ENCODE peak calls at places on chromosome 10, in five cellular contexts. R is occipital lobe; Z is left cardiac atrium; N is activated naive CD8-positive, alpha-beta T cell treated with anti-CD3 and anti-CD28 coated beads, Interleukin-2, amount 50 U/mL, for 16 hours; M is CD8-positive, alpha-beta T cell. F is an unnamed sample.

GRCh38 chr10:75202321-75203096 is 8.1 kb upstream of the VDAC2 start:
- DNase-seq in Z (peak; percentile 86), M (no peak), R (no peak), N (no peak), F (peak; percentile 68)

GRCh38 chr10:63901916-63902315 is 380.7 kb downstream of the REEP3 start:
- DNase-seq in R (peak; percentile 9), N (no peak), M (no peak), Z (no peak), F (no peak)

GRCh38 chr10:86167762-86168128 is 198.8 kb downstream of the GRID1 start:
- DNase-seq in R (no peak), Z (no peak), N (no peak), M (no peak), F (no peak)

GRCh38 chr10:93752761-93753160 is 5.0 kb upstream of the LGI1 start:
- DNase-seq in N (no peak), R (no peak), Z (no peak), M (no peak), F (no peak)

GRCh38 chr10:86139066-86139657 is 227.4 kb downstream of the GRID1 start:
- DNase-seq in R (peak; percentile 15), M (no peak), Z (no peak), N (no peak), F (no peak)

GRCh38 chr10:131450220-131450765 is 138.8 kb upstream of the TCERG1L start:
- DNase-seq in M (no peak), N (no peak), Z (no peak), R (no peak), F (no peak)

GRCh38 chr10:29377333-29377961 is 88.6 kb downstream of the LYZL1 start:
- DNase-seq in R (no peak), Z (no peak), M (no peak), N (no peak), F (no peak)

GRCh38 chr10:63421591-63421990 is 44.2 kb downstream of the JMJD1C start:
- DNase-seq in M (no peak), Z (no peak), R (no peak), N (no peak), F (no peak)

GRCh38 chr10:15540729-15541128 is 169.6 kb upstream of the FAM171A1 start:
- DNase-seq in Z (no peak), R (no peak), N (no peak), M (no peak), F (no peak)

GRCh38 chr10:133009218-133009954 is 67.0 kb upstream of the CFAP46 start:
- DNase-seq in R (no peak), M (no peak), Z (peak; percentile 85), N (no peak), F (peak; percentile 72)

GRCh38 chr10:21673668-21674067 is 139.6 kb downstream of the MLLT10 start:
- DNase-seq in Z (no peak), M (no peak), N (no peak), R (no peak), F (no peak)

GRCh38 chr10:33041783-33042437 is 83.9 kb upstream of the ITGB1 start:
- DNase-seq in R (no peak), Z (no peak), M (no peak), N (no peak), F (no peak)

GRCh38 chr10:4677296-4678021 is 148.5 kb upstream of the AKR1E2 start:
- DNase-seq in M (no peak), R (no peak), Z (no peak), N (no peak), F (no peak)

GRCh38 chr10:89043052-89043451 is 52.5 kb downstream of the FAS start:
- DNase-seq in M (no peak), N (no peak), Z (no peak), R (no peak), F (no peak)

GRCh38 chr10:86520871-86521619 is 547 bp downstream of the WAPL start:
- DNase-seq in M (peak; percentile 13), R (no peak), N (no peak), Z (peak; percentile 61), F (peak; percentile 76)

GRCh38 chr10:125720002-125720382 is 483 bp downstream of the EDRF1 start:
- DNase-seq in R (peak; percentile 44), N (no peak), M (no peak), Z (no peak), F (no peak)

GRCh38 chr10:104334965-104335650 is 3.2 kb downstream of the ITPRIP start:
- DNase-seq in N (no peak), R (no peak), Z (no peak), M (no peak), F (peak; percentile 45)

GRCh38 chr10:76643465-76643864 is 994.1 kb downstream of the KCNMA1 start:
- DNase-seq in N (no peak), Z (no peak), M (no peak), R (no peak), F (no peak)

GRCh38 chr10:43044444-43045245 is 32.2 kb upstream of the RET start:
- DNase-seq in R (no peak), M (no peak), Z (peak; percentile 13), N (no peak), F (peak; percentile 17)

GRCh38 chr10:98621630-98622029 is 174.9 kb upstream of the HPS1 start:
- DNase-seq in M (no peak), N (no peak), Z (no peak), R (no peak), F (no peak)

GRCh38 chr10:88707429-88708110 is 1.5 kb downstream of the LIPK start:
- DNase-seq in Z (no peak), R (no peak), M (no peak), N (no peak), F (no peak)

GRCh38 chr10:72076756-72077155 is 11.6 kb downstream of the SPOCK2 start:
- DNase-seq in Z (no peak), M (no peak), R (no peak), N (no peak), F (no peak)

GRCh38 chr10:5743736-5744135 is 59.1 kb downstream of the TASOR2 start:
- DNase-seq in Z (no peak), M (no peak), R (no peak), N (no peak), F (no peak)

GRCh38 chr10:90921906-90922305 is 1.0 kb upstream of the ANKRD1 start:
- DNase-seq in R (no peak), Z (no peak), N (no peak), M (no peak), F (no peak)

GRCh38 chr10:74056081-74056818 is 58.3 kb downstream of the VCL start:
- DNase-seq in Z (no peak), R (no peak), M (no peak), N (no peak), F (no peak)

GRCh38 chr10:47058961-47059391 is 147.7 kb downstream of the PTPN20 start:
- DNase-seq in N (no peak), M (no peak), R (no peak), Z (no peak), F (no peak)

GRCh38 chr10:61931620-61932332 is 30.3 kb downstream of the ARID5B start:
- DNase-seq in Z (no peak), M (no peak), N (no peak), R (no peak), F (no peak)

GRCh38 chr10:117537436-117537903 is 5.1 kb upstream of the EMX2 start:
- DNase-seq in M (no peak), R (no peak), Z (peak; percentile 41), N (no peak), F (no peak)

GRCh38 chr10:129937351-129937751 is 26.7 kb downstream of the EBF3 start:
- DNase-seq in Z (no peak), N (no peak), M (no peak), R (no peak), F (no peak)

GRCh38 chr10:34081347-34081743 is 733.8 kb downstream of the PARD3 start:
- DNase-seq in N (no peak), R (no peak), M (no peak), Z (no peak), F (no peak)

GRCh38 chr10:49458869-49459268 is 63.0 kb upstream of the DRGX start:
- DNase-seq in M (no peak), N (no peak), R (no peak), Z (no peak), F (no peak)

GRCh38 chr10:51800725-51801455 is 101.5 kb upstream of the CSTF2T start:
- DNase-seq in N (no peak), M (no peak), Z (no peak), R (no peak), F (no peak)